ENCODE peak calls at places on chromosomes 13 and 19, in ten cellular contexts. K is AG04450; B is AG10803; O is activated effector memory CD4-positive, alpha-beta T cell treated with Interleukin-2 at 50 U/mL for 16 hours; Q is heart left ventricle; U is thyroid gland; V is hepatic stellate cell; M is T-helper 2 cell; R is mucosa of gallbladder; N is HEK293T. P is an unnamed sample.

GRCh38 chr19:996051-996838 is 4.0 kb upstream of the GRIN3B start:
- DNase-seq in V (peak), B (peak), Q (no peak), U (peak), O (peak), M (peak), R (no peak), N (peak), K (no peak), P (peak)

GRCh38 chr13:106640515-106640914 is 72.6 kb upstream of the ARGLU1 start:
- DNase-seq in R (no peak), B (no peak), M (no peak), U (no peak), Q (no peak), O (no peak), N (no peak), K (no peak), V (no peak), P (no peak)

GRCh38 chr19:18021121-18021755 is 13.3 kb downstream of the ARRDC2 start:
- DNase-seq in O (peak), Q (peak), V (peak), K (no peak), R (peak), U (peak), M (peak), B (peak), N (no peak), P (no peak)

GRCh38 chr13:57716295-57716694 is 84.8 kb downstream of the PCDH17 start:
- DNase-seq in Q (no peak), K (no peak), R (no peak), M (no peak), N (no peak), B (no peak), O (no peak), U (no peak), V (no peak), P (no peak)

GRCh38 chr19:16497837-16498236 is 1.6 kb downstream of the C19orf44 start:
- DNase-seq in K (no peak), O (no peak), B (no peak), Q (no peak), V (no peak), R (no peak), M (no peak), U (no peak), N (no peak), P (no peak)

GRCh38 chr13:50080856-50081105 is 65.5 kb downstream of the KCNRG start:
- DNase-seq in Q (no peak), R (no peak), U (no peak), M (peak), O (no peak), N (no peak), V (peak), K (no peak), B (no peak), P (no peak)

GRCh38 chr19:36876993-36877938 is 26.6 kb downstream of the ZNF345 start:
- DNase-seq in M (no peak), B (no peak), K (no peak), R (no peak), V (no peak), U (no peak), N (no peak), O (no peak), Q (no peak), P (no peak)

GRCh38 chr19:44796701-44797115 is 12.2 kb upstream of the BCAM start:
- DNase-seq in K (no peak), Q (peak), N (no peak), U (peak), O (peak), V (no peak), R (peak), B (no peak), M (no peak), P (no peak)

GRCh38 chr19:44683434-44684210 is 12.3 kb downstream of the CEACAM19 start:
- DNase-seq in B (no peak), N (no peak), U (no peak), V (no peak), K (no peak), O (no peak), R (no peak), Q (no peak), M (no peak), P (no peak)

GRCh38 chr13:94608586-94608985 is 6.9 kb downstream of the GPR180 start:
- DNase-seq in U (no peak), V (no peak), R (no peak), N (no peak), O (no peak), Q (no peak), K (no peak), M (no peak), B (no peak), P (no peak)

GRCh38 chr13:28718538-28719226 is at the start of gene SLC46A3:
- DNase-seq in Q (peak), B (peak), N (peak), K (peak), V (peak), M (peak), R (peak), U (peak), O (peak), P (peak)